ENCODE peak calls at places on chromosome 5, in five cellular contexts. M is ELR; I is NCI-H1930; D is activated naive CD8-positive, alpha-beta T cell treated with anti-CD3 and anti-CD28 coated beads, Interleukin-2, amount 10 ng/mL, durations not matched to agents 7 days and 5 days; P is left cardiac atrium. Y is an unnamed sample.

GRCh38 chr5:73391441-73391871 is 57.1 kb downstream of the FOXD1 start:
- DNase-seq in M (peak), P (no peak), I (no peak), D (no peak), Y (no peak)

GRCh38 chr5:128613111-128613510 is 75.1 kb upstream of the FBN2 start:
- DNase-seq in I (no peak), M (peak), D (no peak), P (no peak), Y (no peak)

GRCh38 chr5:175617447-175617846 is 40.4 kb upstream of the HRH2 start:
- DNase-seq in M (no peak), I (no peak), P (no peak), D (no peak), Y (no peak)

GRCh38 chr5:998975-999501 is 9.6 kb upstream of the NKD2 start:
- DNase-seq in P (peak), I (no peak), D (no peak), M (no peak), Y (no peak)

GRCh38 chr5:171705830-171706229 is 79.8 kb upstream of the SMIM23 start:
- DNase-seq in M (no peak), D (no peak), I (no peak), P (no peak), Y (no peak)

GRCh38 chr5:13943691-13944090 is 797 bp downstream of the DNAH5 start:
- DNase-seq in P (no peak), M (no peak), D (no peak), I (no peak), Y (no peak)

GRCh38 chr5:5005351-5005750 is 134.8 kb upstream of the ADAMTS16 start:
- DNase-seq in I (no peak), D (no peak), P (no peak), M (no peak), Y (no peak)

GRCh38 chr5:90932052-90932699 is 373.6 kb downstream of the ADGRV1 start:
- DNase-seq in D (no peak), P (peak), M (peak), I (no peak), Y (peak)

GRCh38 chr5:137058089-137058488 is 441.0 kb downstream of the SPOCK1 start:
- DNase-seq in D (no peak), I (no peak), P (no peak), M (no peak), Y (no peak)

GRCh38 chr5:5332287-5332686 is 90.2 kb upstream of the ICE1 start:
- DNase-seq in D (no peak), M (no peak), P (no peak), I (no peak), Y (no peak)

GRCh38 chr5:114678778-114679177 is 316.9 kb downstream of the KCNN2 start:
- DNase-seq in D (no peak), I (no peak), P (no peak), M (no peak), Y (no peak)

GRCh38 chr5:80755634-80756033 is 100.9 kb upstream of the DHFR start:
- DNase-seq in P (no peak), M (no peak), D (peak), I (no peak), Y (no peak)

GRCh38 chr5:39759696-39760095 is 334.9 kb upstream of the DAB2 start:
- DNase-seq in M (peak), P (no peak), D (no peak), I (no peak), Y (no peak)

GRCh38 chr5:55897905-55898304 is 46.7 kb downstream of the IL31RA start:
- DNase-seq in P (peak), D (no peak), M (peak), I (no peak), Y (no peak)

GRCh38 chr5:136057401-136057951 is 28.7 kb downstream of the TGFBI start:
- DNase-seq in I (no peak), M (peak), D (no peak), P (no peak), Y (no peak)